ENCODE peak calls at places on chromosomes 1 and 21, in four cellular contexts. W, G, M and S are unnamed samples.

GRCh38 chr1:113905435-113905861 is 322 bp downstream of the DCLRE1B start:
- DNase-seq in W (no peak), G (no peak), M (no peak), S (no peak)

GRCh38 chr1:195790514-195791168 is 817.6 kb downstream of the KCNT2 start:
- DNase-seq in W (no peak), G (no peak), M (no peak), S (no peak)

GRCh38 chr1:44713321-44713781 is 17.6 kb downstream of the RNU5D-1 start:
- DNase-seq in W (no peak), G (peak; percentile 42), M (no peak), S (peak; percentile 71)

GRCh38 chr1:155126494-155127104 is 1.1 kb upstream of the EFNA1 start:
- DNase-seq in W (no peak), G (peak; percentile 41), M (no peak), S (peak; percentile 70)

GRCh38 chr1:179493323-179493722 is 82.4 kb downstream of the NPHS2 start:
- DNase-seq in W (no peak), G (no peak), M (no peak), S (no peak)

GRCh38 chr1:86380257-86380861 is 15.8 kb downstream of the ODF2L start:
- DNase-seq in W (no peak), G (peak; percentile 37), M (peak; percentile 75), S (peak; percentile 29)

GRCh38 chr1:208569181-208569580 is 325.0 kb upstream of the PLXNA2 start:
- DNase-seq in W (no peak), G (no peak), M (no peak), S (no peak)

GRCh38 chr1:156748670-156749428 is 2.6 kb downstream of the HDGF start:
- DNase-seq in W (no peak), G (no peak), M (peak; percentile 62), S (no peak)

GRCh38 chr21:38832664-38833063 is 26.9 kb downstream of the ETS2 start:
- DNase-seq in W (no peak), G (no peak), M (no peak), S (no peak)

GRCh38 chr1:105686026-105686425 is 1370.4 kb upstream of the PRMT6 start:
- DNase-seq in W (no peak), G (no peak), M (no peak), S (no peak)

GRCh38 chr1:14968251-14968812 is 185.2 kb upstream of the TMEM51 start:
- DNase-seq in W (no peak), G (no peak), M (peak; percentile 82), S (no peak)

GRCh38 chr1:192986110-192986747 is 72.9 kb downstream of the UCHL5 start:
- DNase-seq in W (no peak), G (no peak), M (no peak), S (no peak)

GRCh38 chr1:112872551-112872962 is 83.4 kb downstream of the SLC16A1 start:
- DNase-seq in W (no peak), G (no peak), M (no peak), S (no peak)

GRCh38 chr1:51139474-51139873 is 37.4 kb downstream of the C1orf185 start:
- DNase-seq in W (no peak), G (no peak), M (no peak), S (no peak)

GRCh38 chr1:89762431-89762800 is 58.4 kb upstream of the LRRC8D start:
- DNase-seq in W (no peak), G (peak; percentile 32), M (no peak), S (peak; percentile 24)

GRCh38 chr1:198113302-198113701 is 43.5 kb upstream of the NEK7 start:
- DNase-seq in W (no peak), G (no peak), M (peak; percentile 95), S (no peak)

GRCh38 chr21:39441502-39442475 is 3.8 kb downstream of the LCA5L start:
- DNase-seq in W (no peak), G (peak; percentile 13), M (peak; percentile 46), S (peak; percentile 27)

GRCh38 chr1:217078010-217078704 is 354.9 kb upstream of the ESRRG start:
- DNase-seq in W (no peak), G (peak; percentile 37), M (no peak), S (peak; percentile 62)

GRCh38 chr1:9366943-9367780 is 74.5 kb downstream of the SPSB1 start:
- DNase-seq in W (no peak), G (no peak), M (no peak), S (no peak)

GRCh38 chr21:34988139-34988538 is 61.0 kb downstream of the RUNX1 start:
- DNase-seq in W (no peak), G (no peak), M (peak; percentile 30), S (no peak)

GRCh38 chr1:204448321-204448964 is 36.8 kb upstream of the PPP1R15B start:
- DNase-seq in W (no peak), G (no peak), M (no peak), S (no peak)

GRCh38 chr1:90925928-90926869 is 95.6 kb downstream of the ZNF644 start:
- DNase-seq in W (no peak), G (no peak), M (no peak), S (no peak)

GRCh38 chr1:61170328-61171238 is 88.2 kb downstream of the NFIA start:
- DNase-seq in W (no peak), G (no peak), M (peak; percentile 53), S (no peak)

GRCh38 chr1:107975861-107976260 is 10.9 kb upstream of the VAV3 start:
- DNase-seq in W (no peak), G (no peak), M (no peak), S (no peak)

GRCh38 chr21:31258073-31258472 is 86.0 kb downstream of the TIAM1 start:
- DNase-seq in W (no peak), G (no peak), M (no peak), S (no peak)

GRCh38 chr1:18480315-18481189 is at the start of gene KLHDC7A:
- DNase-seq in W (no peak), G (no peak), M (no peak), S (peak; percentile 76)

GRCh38 chr1:20978413-20978812 is 191.3 kb upstream of the HP1BP3 start:
- DNase-seq in W (no peak), G (no peak), M (no peak), S (no peak)

GRCh38 chr1:115355069-115355468 is 17.0 kb upstream of the NGF start:
- DNase-seq in W (no peak), G (no peak), M (no peak), S (no peak)

GRCh38 chr1:150981177-150981804 is 801 bp upstream of the ANXA9 start:
- DNase-seq in W (no peak), G (peak; percentile 95), M (no peak), S (peak; percentile 87)

GRCh38 chr1:62436039-62436465 is 797 bp upstream of the USP1 start:
- DNase-seq in W (no peak), G (no peak), M (no peak), S (no peak)

GRCh38 chr1:109089242-109090015 is 1.1 kb upstream of the TMEM167B start:
- DNase-seq in W (no peak), G (peak; percentile 65), M (peak; percentile 81), S (peak; percentile 88)